ENCODE peak calls at places on chromosomes 12 and 14, in five cellular contexts. One of them, this sample, is unnamed.

GRCh38 chr14:51529731-51530130 is 122.0 kb upstream of the FRMD6 start:
- DNase-seq in heart right ventricle: no peak
- DNase-seq in HuH-7: no peak
- DNase-seq in NCI-H748 treated with DMSO at 0.1 percent for 48 hours: no peak
- DNase-seq in stimulated activated CD4-positive, alpha-beta T cell treated with anti-CD3 and anti-CD28 coated beads, TNF-alpha, amount 100 ng/mL, for 48 hours: no peak
- DNase-seq in this sample: no peak

GRCh38 chr14:105229099-105229655 is 19.2 kb upstream of the BTBD6 start:
- DNase-seq in stimulated activated CD4-positive, alpha-beta T cell treated with anti-CD3 and anti-CD28 coated beads, TNF-alpha, amount 100 ng/mL, for 48 hours: no peak
- DNase-seq in HuH-7: no peak
- DNase-seq in heart right ventricle: no peak
- DNase-seq in NCI-H748 treated with DMSO at 0.1 percent for 48 hours: no peak
- DNase-seq in this sample: peak

GRCh38 chr12:109307051-109307450 is 2.0 kb downstream of the FOXN4 start:
- DNase-seq in heart right ventricle: no peak
- DNase-seq in HuH-7: peak
- DNase-seq in stimulated activated CD4-positive, alpha-beta T cell treated with anti-CD3 and anti-CD28 coated beads, TNF-alpha, amount 100 ng/mL, for 48 hours: no peak
- DNase-seq in NCI-H748 treated with DMSO at 0.1 percent for 48 hours: no peak
- DNase-seq in this sample: no peak

GRCh38 chr12:3333991-3334391 is 157.0 kb upstream of the PRMT8 start:
- DNase-seq in heart right ventricle: peak
- DNase-seq in HuH-7: no peak
- DNase-seq in NCI-H748 treated with DMSO at 0.1 percent for 48 hours: no peak
- DNase-seq in stimulated activated CD4-positive, alpha-beta T cell treated with anti-CD3 and anti-CD28 coated beads, TNF-alpha, amount 100 ng/mL, for 48 hours: no peak
- DNase-seq in this sample: no peak

GRCh38 chr12:15278816-15279658 is 43.3 kb upstream of the PTPRO start:
- DNase-seq in NCI-H748 treated with DMSO at 0.1 percent for 48 hours: no peak
- DNase-seq in heart right ventricle: peak
- DNase-seq in HuH-7: no peak
- DNase-seq in stimulated activated CD4-positive, alpha-beta T cell treated with anti-CD3 and anti-CD28 coated beads, TNF-alpha, amount 100 ng/mL, for 48 hours: no peak
- DNase-seq in this sample: peak

GRCh38 chr14:69582207-69582606 is 7.5 kb upstream of the CCDC177 start:
- DNase-seq in heart right ventricle: no peak
- DNase-seq in stimulated activated CD4-positive, alpha-beta T cell treated with anti-CD3 and anti-CD28 coated beads, TNF-alpha, amount 100 ng/mL, for 48 hours: no peak
- DNase-seq in NCI-H748 treated with DMSO at 0.1 percent for 48 hours: no peak
- DNase-seq in HuH-7: no peak
- DNase-seq in this sample: no peak

GRCh38 chr12:11991604-11992003 is 79.1 kb upstream of the BCL2L14 start:
- DNase-seq in HuH-7: no peak
- DNase-seq in NCI-H748 treated with DMSO at 0.1 percent for 48 hours: no peak
- DNase-seq in stimulated activated CD4-positive, alpha-beta T cell treated with anti-CD3 and anti-CD28 coated beads, TNF-alpha, amount 100 ng/mL, for 48 hours: no peak
- DNase-seq in heart right ventricle: no peak
- DNase-seq in this sample: no peak

GRCh38 chr12:66399626-66399931 is 97.3 kb downstream of the HELB start:
- DNase-seq in stimulated activated CD4-positive, alpha-beta T cell treated with anti-CD3 and anti-CD28 coated beads, TNF-alpha, amount 100 ng/mL, for 48 hours: no peak
- DNase-seq in heart right ventricle: no peak
- DNase-seq in NCI-H748 treated with DMSO at 0.1 percent for 48 hours: no peak
- DNase-seq in HuH-7: no peak
- DNase-seq in this sample: no peak

GRCh38 chr14:69247691-69248440 is 12.1 kb upstream of the GALNT16 start:
- DNase-seq in NCI-H748 treated with DMSO at 0.1 percent for 48 hours: no peak
- DNase-seq in heart right ventricle: no peak
- DNase-seq in stimulated activated CD4-positive, alpha-beta T cell treated with anti-CD3 and anti-CD28 coated beads, TNF-alpha, amount 100 ng/mL, for 48 hours: no peak
- DNase-seq in HuH-7: no peak
- DNase-seq in this sample: no peak

GRCh38 chr12:65787056-65787855 is 37.0 kb upstream of the HMGA2 start:
- DNase-seq in heart right ventricle: peak
- DNase-seq in stimulated activated CD4-positive, alpha-beta T cell treated with anti-CD3 and anti-CD28 coated beads, TNF-alpha, amount 100 ng/mL, for 48 hours: no peak
- DNase-seq in HuH-7: no peak
- DNase-seq in NCI-H748 treated with DMSO at 0.1 percent for 48 hours: no peak
- DNase-seq in this sample: no peak

GRCh38 chr12:3150820-3151590 is 73.8 kb downstream of the TSPAN9 start:
- DNase-seq in NCI-H748 treated with DMSO at 0.1 percent for 48 hours: no peak
- DNase-seq in heart right ventricle: no peak
- DNase-seq in stimulated activated CD4-positive, alpha-beta T cell treated with anti-CD3 and anti-CD28 coated beads, TNF-alpha, amount 100 ng/mL, for 48 hours: no peak
- DNase-seq in HuH-7: no peak
- DNase-seq in this sample: no peak